ENCODE peak calls at places on chromosome 14, in six cellular contexts. Y is uterus, C is amniotic epithelial cell, R is H4, D is right lobe of liver, V is fibroblast of the conjunctiva. T is an unnamed sample.

GRCh38 chr14:89787525-89787924 is 167.0 kb downstream of the EFCAB11 start:
- DNase-seq in Y (no peak), R (peak), D (no peak), V (no peak), C (peak), T (no peak)

GRCh38 chr14:70808402-70809237 is 693 bp downstream of the MAP3K9 start:
- DNase-seq in D (peak), R (peak), Y (no peak), V (no peak), C (no peak), T (no peak)

GRCh38 chr14:81509321-81509720 is 24.3 kb downstream of the SEL1L start:
- DNase-seq in R (no peak), D (no peak), C (no peak), V (no peak), Y (no peak), T (no peak)

GRCh38 chr14:94571950-94572349 is 9.3 kb upstream of the SERPINA5 start:
- DNase-seq in D (peak), C (no peak), R (no peak), Y (no peak), V (no peak), T (peak)

GRCh38 chr14:62654641-62655040 is 390.6 kb downstream of the KCNH5 start:
- DNase-seq in R (peak), C (peak), V (peak), Y (no peak), D (no peak), T (peak)

GRCh38 chr14:26984318-26985177 is 386.7 kb upstream of the NOVA1 start:
- DNase-seq in R (peak), D (peak), Y (peak), C (peak), V (peak), T (peak)

GRCh38 chr14:50920482-50921225 is 23.6 kb downstream of the PYGL start:
- DNase-seq in C (peak), R (peak), V (peak), Y (no peak), D (no peak), T (peak)

GRCh38 chr14:70027785-70028428 is 148.7 kb downstream of the SMOC1 start:
- DNase-seq in D (peak), Y (peak), V (no peak), C (peak), R (peak), T (peak)

GRCh38 chr14:99033951-99034350 is 238.0 kb downstream of the BCL11B start:
- DNase-seq in V (no peak), Y (no peak), R (no peak), C (no peak), D (no peak), T (no peak)

GRCh38 chr14:100304825-100305445 is 1.3 kb downstream of the SLC25A29 start:
- DNase-seq in D (no peak), C (peak), V (no peak), Y (peak), R (no peak), T (no peak)

GRCh38 chr14:104119700-104120251 is 18.6 kb upstream of the KIF26A start:
- DNase-seq in V (no peak), R (no peak), Y (no peak), C (no peak), D (peak), T (no peak)

GRCh38 chr14:54836231-54836630 is 66.4 kb downstream of the GCH1 start:
- DNase-seq in R (no peak), V (no peak), Y (no peak), D (no peak), C (no peak), T (no peak)

GRCh38 chr14:56963381-56963780 is 153.1 kb upstream of the OTX2 start:
- DNase-seq in R (peak), V (no peak), D (no peak), C (no peak), Y (no peak), T (no peak)

GRCh38 chr14:61511558-61511924 is 183.8 kb upstream of the HIF1A start:
- DNase-seq in V (no peak), C (peak), Y (no peak), D (no peak), R (no peak), T (no peak)

GRCh38 chr14:60893916-60894315 is 87.0 kb downstream of the TRMT5 start:
- DNase-seq in D (no peak), C (no peak), V (no peak), Y (no peak), R (no peak), T (no peak)

GRCh38 chr14:92751819-92752218 is 3.4 kb upstream of the LGMN start:
- DNase-seq in V (no peak), Y (no peak), C (no peak), D (no peak), R (no peak), T (no peak)

GRCh38 chr14:104098272-104099095 is 13.0 kb downstream of the ASPG start:
- DNase-seq in R (no peak), V (no peak), C (no peak), Y (no peak), D (no peak), T (no peak)

GRCh38 chr14:74531467-74531866 is 37.9 kb downstream of the ISCA2 start:
- DNase-seq in C (peak), D (no peak), R (peak), Y (no peak), V (peak), T (peak)

GRCh38 chr14:99571303-99571986 is 32.6 kb downstream of the CCDC85C start:
- DNase-seq in Y (peak), D (peak), V (no peak), C (no peak), R (no peak), T (no peak)

GRCh38 chr14:64464695-64465094 is 604 bp upstream of the AKAP5 start:
- DNase-seq in R (no peak), D (no peak), Y (no peak), C (no peak), V (no peak), T (no peak)

GRCh38 chr14:96905065-96905464 is 107.9 kb downstream of the VRK1 start:
- DNase-seq in Y (no peak), C (no peak), D (no peak), V (no peak), R (no peak), T (no peak)

GRCh38 chr14:24098229-24098926 is 4.3 kb downstream of the PCK2 start:
- DNase-seq in Y (no peak), R (no peak), D (no peak), V (no peak), C (no peak), T (no peak)

GRCh38 chr14:52315355-52315718 is 1.2 kb downstream of the PTGER2 start:
- DNase-seq in D (no peak), R (no peak), C (peak), Y (peak), V (no peak), T (no peak)

GRCh38 chr14:45104571-45104970 is 20.7 kb downstream of the PRPF39 start:
- DNase-seq in Y (no peak), R (no peak), C (no peak), V (no peak), D (no peak), T (no peak)

GRCh38 chr14:37590096-37590809 is 4.8 kb downstream of the FOXA1 start:
- DNase-seq in R (no peak), Y (no peak), D (no peak), C (no peak), V (no peak), T (no peak)

GRCh38 chr14:76917158-76917596 is 91.0 kb downstream of the LRRC74A start:
- DNase-seq in Y (peak), C (peak), R (peak), V (no peak), D (no peak), T (peak)

GRCh38 chr14:43539210-43539609 is 967.9 kb downstream of the FSCB start:
- DNase-seq in V (no peak), D (no peak), C (peak), Y (no peak), R (peak), T (peak)

GRCh38 chr14:69711471-69712216 is 55.3 kb upstream of the SRSF5 start:
- DNase-seq in C (no peak), Y (no peak), D (no peak), R (no peak), V (no peak), T (no peak)

GRCh38 chr14:87409401-87409800 is 583.6 kb downstream of the GALC start:
- DNase-seq in D (no peak), R (no peak), V (no peak), C (no peak), Y (no peak), T (no peak)

GRCh38 chr14:79749051-79749450 is 462.3 kb downstream of the DIO2 start:
- DNase-seq in V (no peak), C (no peak), R (no peak), D (no peak), Y (no peak), T (no peak)

GRCh38 chr14:76138758-76139723 is 12.7 kb upstream of the GPATCH2L start:
- DNase-seq in D (no peak), V (no peak), R (no peak), C (no peak), Y (no peak), T (no peak)

GRCh38 chr14:68157971-68158371 is 338.4 kb downstream of the RAD51B start:
- DNase-seq in Y (no peak), V (peak), C (no peak), R (peak), D (no peak), T (no peak)

GRCh38 chr14:77026930-77027537 is 1.5 kb downstream of the IRF2BPL start:
- DNase-seq in Y (peak), R (no peak), C (peak), V (no peak), D (no peak), T (peak)

GRCh38 chr14:69360438-69361108 is 37.5 kb downstream of the ERH start:
- DNase-seq in C (no peak), R (no peak), D (no peak), Y (no peak), V (no peak), T (no peak)

GRCh38 chr14:96741151-96741977 is 55.8 kb upstream of the VRK1 start:
- DNase-seq in C (peak), Y (no peak), R (no peak), D (peak), V (no peak), T (peak)

GRCh38 chr14:94384342-94384741 is 4.1 kb downstream of the SERPINA1 start:
- DNase-seq in R (no peak), C (no peak), V (no peak), Y (no peak), D (peak), T (no peak)